ENCODE peak calls at places on chromosomes 12 and 14, in four cellular contexts. L is GM23338, O is WTC11, U is K562. V is an unnamed sample.

GRCh38 chr12:5432011-5432400 is at the start of gene NTF3:
- DNase-seq in L (peak; percentile 82), U (no peak), O (peak; percentile 48), V (no peak)

GRCh38 chr14:93977790-93978581 is 1.6 kb upstream of the ASB2 start:
- DNase-seq in U (no peak), O (no peak), L (no peak), V (no peak)

GRCh38 chr12:127108360-127109215 is 1158.4 kb upstream of the TMEM132C start:
- DNase-seq in L (peak; percentile 59), O (peak; percentile 24), U (peak; percentile 65), V (no peak)

GRCh38 chr14:89144642-89145041 is 272.4 kb downstream of the FOXN3 start:
- DNase-seq in O (no peak), L (no peak), U (no peak), V (no peak)

GRCh38 chr12:13959131-13959734 is 22.2 kb downstream of the GRIN2B start:
- DNase-seq in O (peak; percentile 25), L (peak; percentile 40), U (no peak), V (no peak)

GRCh38 chr14:47278233-47278842 is 397.1 kb downstream of the MDGA2 start:
- DNase-seq in U (peak; percentile 10), L (peak; percentile 80), O (peak; percentile 72), V (peak; percentile 54)

GRCh38 chr12:121513464-121514183 is 67.2 kb downstream of the KDM2B start:
- DNase-seq in U (peak; percentile 99), O (peak; percentile 79), L (peak; percentile 82), V (peak; percentile 78)

GRCh38 chr14:38198425-38198824 is 9.3 kb upstream of the SSTR1 start:
- DNase-seq in O (no peak), U (no peak), L (peak; percentile 5), V (no peak)

GRCh38 chr14:63705561-63706070 is 22.2 kb downstream of the SGPP1 start:
- DNase-seq in O (no peak), L (no peak), U (no peak), V (no peak)

GRCh38 chr12:4280351-4281163 is 7.0 kb downstream of the CCND2 start:
- DNase-seq in O (no peak), U (peak; percentile 29), L (no peak), V (peak; percentile 40)

GRCh38 chr12:14356147-14356546 is 9.3 kb upstream of the ATF7IP start:
- DNase-seq in O (no peak), U (no peak), L (no peak), V (no peak)

GRCh38 chr12:27571463-27571862 is 47.5 kb downstream of the PPFIBP1 start:
- DNase-seq in L (no peak), U (no peak), O (no peak), V (no peak)

GRCh38 chr12:32273063-32273521 is 126.3 kb upstream of the FGD4 start:
- DNase-seq in O (no peak), L (no peak), U (no peak), V (no peak)

DNA sequence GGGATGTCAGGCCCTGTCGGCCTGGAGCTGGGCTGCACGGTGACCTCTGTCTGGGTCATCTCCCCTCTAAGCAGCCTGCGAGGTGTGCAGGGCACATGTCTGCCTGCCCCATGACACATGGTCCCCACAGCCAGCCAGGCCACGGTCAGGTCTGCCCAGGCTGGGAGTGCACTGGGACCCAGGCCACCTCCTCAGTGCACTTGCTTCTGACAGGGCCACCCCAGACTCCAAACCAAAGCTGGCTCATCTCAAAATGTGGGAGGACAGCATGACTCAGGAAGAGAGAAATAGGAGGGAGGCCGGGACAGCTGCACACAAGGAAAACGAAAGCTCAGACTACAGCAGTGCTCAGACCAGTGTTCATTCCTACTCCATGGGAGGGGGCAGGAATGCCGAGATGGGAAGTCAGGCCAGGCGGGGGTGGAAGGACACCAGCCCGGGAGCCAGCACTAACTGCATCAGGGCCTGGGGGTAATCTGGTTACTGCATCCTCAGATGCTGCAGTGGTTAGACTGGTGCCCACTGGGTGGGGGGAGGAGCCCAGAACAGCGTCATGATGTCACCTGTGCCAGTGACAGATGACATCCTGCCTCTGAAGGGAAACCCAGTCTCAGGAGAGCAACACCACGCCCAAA is 4.0 kb downstream of the P2RX2 start:
- DNase-seq in U (no peak), O (no peak), L (no peak), V (no peak)
- TF ChIP-seq CREB1 in U (no peak), O (no peak), L (no peak), V (no peak)

GRCh38 chr12:104218935-104219334 is 3.4 kb downstream of the TXNRD1 start:
- DNase-seq in O (no peak), L (no peak), U (no peak), V (no peak)

GRCh38 chr12:104219361-104219892 is 3.8 kb downstream of the TXNRD1 start:
- DNase-seq in L (no peak), O (no peak), U (no peak), V (no peak)

GRCh38 chr12:104220931-104221330 is 5.4 kb downstream of the TXNRD1 start:
- DNase-seq in O (no peak), U (no peak), L (no peak), V (no peak)

GRCh38 chr12:104222981-104223380 is 7.4 kb downstream of the TXNRD1 start:
- DNase-seq in O (no peak), U (no peak), L (no peak), V (no peak)

DNA sequence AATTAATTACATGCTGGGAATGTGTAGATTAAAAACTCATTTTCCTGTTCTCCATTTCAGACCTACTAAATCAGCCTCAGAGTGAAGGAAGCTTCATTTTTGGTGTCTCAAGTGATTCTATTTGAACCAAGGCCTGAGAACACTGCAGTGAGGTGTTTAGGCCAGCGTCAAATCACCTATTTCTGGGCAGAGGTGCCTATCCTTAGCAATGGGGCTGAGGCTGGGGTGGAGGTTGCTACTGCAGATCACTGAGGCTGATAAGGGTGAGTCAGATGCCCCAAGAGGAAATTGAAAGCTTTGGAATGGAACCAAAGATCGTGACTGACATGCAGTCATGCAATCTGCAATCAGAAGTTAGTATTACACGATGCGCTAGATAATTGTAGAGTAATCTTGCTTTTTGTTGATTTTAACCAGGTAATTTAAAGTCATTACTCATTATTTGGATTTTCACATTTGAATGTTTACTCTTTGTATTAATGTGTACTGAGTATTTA is 4.4 kb downstream of the TXNRD1 start:
- DNase-seq in O (no peak), U (peak; percentile 25), L (no peak), V (peak; percentile 23)
- TF ChIP-seq CREB1 in O (no peak), U (no peak), L (no peak), V (no peak)

GRCh38 chr12:88895634-88896033 is 315.4 kb upstream of the KITLG start:
- DNase-seq in O (no peak), L (no peak), U (no peak), V (no peak)
- TF ChIP-seq CREB1 in O (no peak), L (no peak), U (no peak), V (no peak)

GRCh38 chr14:59271734-59272133 is 83.3 kb downstream of the DAAM1 start:
- DNase-seq in U (no peak), O (no peak), L (no peak), V (no peak)
- TF ChIP-seq CREB1 in U (no peak), O (no peak), L (no peak), V (no peak)

DNA sequence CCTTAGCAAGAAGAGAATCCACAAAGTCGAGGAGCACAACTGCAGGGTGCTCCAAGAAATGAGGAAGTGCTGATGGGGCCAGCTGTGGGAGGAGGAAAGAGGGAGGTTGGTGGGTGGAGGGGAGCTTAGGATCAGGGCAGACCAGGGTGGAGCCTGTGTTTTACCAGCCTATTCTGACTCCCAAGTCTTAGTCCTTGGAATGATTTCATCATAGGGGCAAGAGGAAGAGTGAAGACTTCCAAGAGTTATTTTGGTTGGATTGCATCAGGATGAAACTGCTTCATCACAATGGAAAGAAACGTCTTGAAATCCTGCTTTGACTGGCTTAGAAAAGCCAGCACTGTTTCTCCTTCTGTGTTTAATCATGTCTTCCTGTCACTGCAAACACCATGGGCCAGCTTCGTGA is 194.0 kb downstream of the DPF3 start:
- DNase-seq in U (no peak), L (no peak), O (no peak), V (no peak)
- TF ChIP-seq CREB1 in U (no peak), L (no peak), O (no peak), V (no peak)

GRCh38 chr14:101762530-101763101 is 1.1 kb downstream of the PPP2R5C start:
- DNase-seq in L (no peak), O (no peak), U (no peak), V (no peak)
- TF ChIP-seq CREB1 in L (no peak), O (no peak), U (no peak), V (no peak)

GRCh38 chr12:116538076-116538591 is 21.0 kb upstream of the MAP1LC3B2 start:
- DNase-seq in L (no peak), U (no peak), O (no peak), V (no peak)
- TF ChIP-seq CREB1 in L (no peak), U (no peak), O (no peak), V (no peak)

GRCh38 chr12:45125997-45126396 is 75.1 kb upstream of the DBX2 start:
- DNase-seq in U (no peak), L (no peak), O (no peak), V (no peak)

GRCh38 chr12:45130881-45131281 is 80.0 kb upstream of the DBX2 start:
- DNase-seq in O (peak; percentile 59), U (peak; percentile 45), L (peak; percentile 83), V (peak; percentile 47)

GRCh38 chr12:45128637-45129036 is 77.7 kb upstream of the DBX2 start:
- DNase-seq in U (no peak), O (no peak), L (no peak), V (no peak)

GRCh38 chr12:45131506-45131905 is 80.6 kb upstream of the DBX2 start:
- DNase-seq in O (no peak), U (no peak), L (no peak), V (no peak)
- TF ChIP-seq CREB1 in O (no peak), U (no peak), L (no peak), V (no peak)

GRCh38 chr14:41604793-41605534 is 1.7 kb upstream of the LRFN5 start:
- DNase-seq in U (no peak), O (peak; percentile 86), L (peak; percentile 93), V (no peak)
- TF ChIP-seq CREB1 in U (no peak), O (no peak), L (no peak), V (no peak)

V was measured in H1.